ENCODE peak calls at places on chromosomes 4 and X, in eight cellular contexts. B is mesothelial cell of epicardium; Z is progenitor cell of endocrine pancreas; E is brain microvascular endothelial cell; A is stimulated activated CD8-positive, alpha-beta memory T cell treated with anti-CD3 and anti-CD28 coated beads, Interleukin-15, amount 100 ng/mL, for 1 hour; O is thoracic aorta; T is HS-5; N is A549. C is an unnamed sample.

GRCh38 chr4:125313497-125313896 is 1.3 kb upstream of the FAT4 start:
- DNase-seq in E (peak; percentile 90), N (peak; percentile 78), A (no peak), B (no peak), O (no peak), T (peak; percentile 75), Z (peak; percentile 39), C (no peak)

GRCh38 chrX:78199851-78200250 is 60.4 kb upstream of the TAF9B start:
- DNase-seq in E (peak; percentile 7), Z (no peak), T (peak; percentile 0), N (peak; percentile 50), B (no peak), O (no peak), A (no peak), C (no peak)

GRCh38 chr4:26746742-26747351 is 113.8 kb upstream of the STIM2 start:
- DNase-seq in N (no peak), A (no peak), Z (no peak), B (no peak), O (no peak), E (no peak), T (no peak), C (no peak)

GRCh38 chrX:135009057-135009605 is 13.2 kb downstream of the RTL8B start:
- DNase-seq in B (no peak), Z (no peak), A (no peak), N (no peak), T (no peak), E (no peak), O (no peak), C (no peak)

GRCh38 chr4:6873792-6874461 is 35.7 kb upstream of the TBC1D14 start:
- DNase-seq in T (no peak), Z (peak; percentile 56), N (peak; percentile 65), E (peak; percentile 64), O (no peak), A (peak; percentile 76), B (no peak), C (no peak)

GRCh38 chrX:56385336-56385735 is 153.2 kb downstream of the KLF8 start:
- DNase-seq in O (no peak), N (no peak), Z (no peak), B (no peak), T (no peak), A (no peak), E (no peak), C (no peak)

GRCh38 chr4:188109157-188109755 is at the start of gene TRIML2:
- DNase-seq in E (no peak), O (no peak), N (peak; percentile 77), Z (no peak), T (no peak), B (no peak), A (no peak), C (no peak)

GRCh38 chr4:81136161-81136910 is 78.7 kb downstream of the PRKG2 start:
- DNase-seq in T (peak; percentile 65), A (no peak), B (no peak), E (peak; percentile 1), N (no peak), Z (no peak), O (peak; percentile 9), C (no peak)

GRCh38 chr4:82469776-82470345 is 39.5 kb downstream of the ENOPH1 start:
- DNase-seq in A (no peak), O (no peak), E (peak; percentile 65), T (peak; percentile 14), B (no peak), N (no peak), Z (no peak), C (no peak)

GRCh38 chr4:36489798-36490197 is 208.4 kb downstream of the DTHD1 start:
- DNase-seq in O (no peak), E (no peak), A (no peak), Z (no peak), T (no peak), B (no peak), N (no peak), C (no peak)

GRCh38 chrX:66677430-66677829 is 38.6 kb upstream of the EDA2R start:
- DNase-seq in O (no peak), Z (no peak), A (no peak), E (peak; percentile 55), T (no peak), B (no peak), N (no peak), C (no peak)

GRCh38 chrX:19541196-19541595 is 25.9 kb upstream of the MAP3K15 start:
- DNase-seq in A (no peak), E (no peak), Z (no peak), N (no peak), T (no peak), B (no peak), O (no peak), C (no peak)

GRCh38 chrX:69968956-69969355 is 80.8 kb downstream of the AWAT2 start:
- DNase-seq in T (no peak), Z (no peak), N (no peak), B (no peak), A (no peak), E (no peak), O (no peak), C (no peak)

GRCh38 chrX:19899234-19899788 is 11.9 kb upstream of the SH3KBP1 start:
- DNase-seq in Z (no peak), T (no peak), B (no peak), A (no peak), E (no peak), O (no peak), N (no peak), C (no peak)

GRCh38 chr4:41748074-41748787 is at the start of gene PHOX2B:
- DNase-seq in T (no peak), O (no peak), A (no peak), Z (no peak), E (no peak), B (no peak), N (no peak), C (no peak)

GRCh38 chr4:185219551-185220344 is 10.3 kb downstream of the SNX25 start:
- DNase-seq in B (no peak), N (no peak), T (no peak), A (no peak), Z (no peak), O (no peak), E (peak; percentile 44), C (no peak)

GRCh38 chrX:73215263-73215662 is 612 bp upstream of the NAP1L2 start:
- DNase-seq in T (no peak), B (no peak), Z (no peak), A (no peak), O (no peak), E (no peak), N (no peak), C (no peak)

GRCh38 chr4:8182858-8183725 is 16.0 kb upstream of the SH3TC1 start:
- DNase-seq in N (peak; percentile 85), O (no peak), E (peak; percentile 73), Z (no peak), A (no peak), T (peak; percentile 67), B (peak; percentile 49), C (peak; percentile 28)

GRCh38 chrX:49862093-49862492 is 17.2 kb upstream of the USP27X start:
- DNase-seq in O (no peak), A (no peak), B (no peak), N (no peak), E (no peak), Z (no peak), T (no peak), C (no peak)

GRCh38 chrX:45445745-45446412 is 245.2 kb upstream of the DIPK2B start:
- DNase-seq in T (peak; percentile 62), B (no peak), E (peak; percentile 45), N (peak; percentile 31), O (no peak), A (no peak), Z (no peak), C (no peak)

GRCh38 chr4:145881991-145882390 is 56.6 kb downstream of the ZNF827 start:
- DNase-seq in T (no peak), O (no peak), A (no peak), N (no peak), B (no peak), Z (no peak), E (no peak), C (no peak)

GRCh38 chr4:75909331-75909844 is 7.1 kb upstream of the PPEF2 start:
- DNase-seq in N (no peak), O (no peak), E (no peak), T (no peak), Z (no peak), B (no peak), A (no peak), C (no peak)

GRCh38 chr4:100826808-100827548 is 309.2 kb upstream of the EMCN start:
- DNase-seq in B (no peak), N (no peak), O (no peak), T (no peak), Z (no peak), A (no peak), E (no peak), C (no peak)

GRCh38 chr4:177726111-177726510 is 283.9 kb upstream of the AGA start:
- DNase-seq in O (no peak), Z (no peak), A (no peak), B (no peak), E (no peak), T (no peak), N (no peak), C (no peak)

GRCh38 chr4:150368667-150369066 is 213.3 kb upstream of the MAB21L2 start:
- DNase-seq in A (no peak), O (no peak), E (no peak), Z (no peak), N (no peak), T (no peak), B (no peak), C (no peak)

GRCh38 chrX:10077425-10078188 is 79.2 kb upstream of the CLCN4 start:
- DNase-seq in Z (no peak), B (no peak), A (no peak), O (no peak), T (no peak), E (no peak), N (no peak), C (no peak)

GRCh38 chr4:179625391-179625790 is 2183.2 kb upstream of the AGA start:
- DNase-seq in O (no peak), A (no peak), N (no peak), B (no peak), Z (no peak), E (peak; percentile 77), T (peak; percentile 55), C (no peak)

GRCh38 chr4:86294883-86295282 is 65.0 kb downstream of the MAPK10 start:
- DNase-seq in Z (no peak), B (no peak), O (no peak), T (no peak), A (no peak), E (no peak), N (no peak), C (no peak)

GRCh38 chr4:1715002-1715761 is 3.1 kb upstream of the SLBP start:
- DNase-seq in B (no peak), E (no peak), A (no peak), N (no peak), O (no peak), T (no peak), Z (no peak), C (no peak)

GRCh38 chr4:74418063-74418670 is 26.8 kb upstream of the AREG start:
- DNase-seq in O (no peak), A (no peak), N (peak; percentile 48), Z (no peak), E (peak; percentile 91), B (no peak), T (peak; percentile 80), C (no peak)

GRCh38 chr4:183342541-183343533 is 20.6 kb upstream of the CLDN24 start:
- DNase-seq in O (no peak), B (no peak), A (no peak), Z (no peak), N (no peak), T (no peak), E (no peak), C (no peak)

GRCh38 chr4:41156574-41156973 is 57.8 kb downstream of the APBB2 start:
- DNase-seq in Z (no peak), O (no peak), E (peak; percentile 96), B (no peak), N (peak; percentile 33), A (no peak), T (no peak), C (no peak)

GRCh38 chr4:95165926-95166524 is 382.7 kb downstream of the UNC5C start:
- DNase-seq in Z (no peak), N (peak; percentile 65), E (peak; percentile 52), T (peak; percentile 46), A (no peak), O (no peak), B (no peak), C (no peak)

GRCh38 chr4:108483650-108484049 is 136.7 kb upstream of the RPL34 start:
- DNase-seq in A (no peak), Z (no peak), E (no peak), T (no peak), B (no peak), N (no peak), O (no peak), C (no peak)

C was measured in GOT3.